ENCODE peak calls at places on chromosomes 11 and 22, in ten cellular contexts. One of them, this sample, is unnamed. For H3K9me3, the result is how much of the 10 kb centered on the place peaks cover.

GRCh38 chr11:98090861-98091575 is 929.7 kb upstream of the CNTN5 start:
- DNase-seq in endothelial cell of umbilical vein: no peak
- DNase-seq in transverse colon: no peak
- DNase-seq in sigmoid colon: no peak
- DNase-seq in upper lobe of left lung: no peak
- DNase-seq in stomach: no peak
- DNase-seq in vagina: no peak
- DNase-seq in spleen: no peak
- DNase-seq in SK-N-SH: no peak
- DNase-seq in H1: no peak
- DNase-seq in this sample: no peak

GRCh38 chr11:123407124-123407995 is 22.7 kb upstream of the GRAMD1B start:
- DNase-seq in transverse colon: peak
- DNase-seq in sigmoid colon: no peak
- DNase-seq in endothelial cell of umbilical vein: peak
- DNase-seq in H1: peak
- DNase-seq in SK-N-SH: peak
- DNase-seq in spleen: no peak
- DNase-seq in upper lobe of left lung: peak
- DNase-seq in stomach: peak
- DNase-seq in vagina: no peak
- DNase-seq in this sample: no peak

GRCh38 chr11:25981998-25982397 is 349.9 kb upstream of the ANO3 start:
- DNase-seq in SK-N-SH: peak
- DNase-seq in H1: no peak
- DNase-seq in sigmoid colon: no peak
- DNase-seq in endothelial cell of umbilical vein: peak
- DNase-seq in spleen: no peak
- DNase-seq in transverse colon: no peak
- DNase-seq in stomach: no peak
- DNase-seq in upper lobe of left lung: no peak
- DNase-seq in vagina: no peak
- DNase-seq in this sample: no peak

GRCh38 chr11:22449441-22449840 is 111.3 kb downstream of the SLC17A6 start:
- DNase-seq in upper lobe of left lung: no peak
- DNase-seq in vagina: no peak
- DNase-seq in H1: no peak
- DNase-seq in sigmoid colon: no peak
- DNase-seq in SK-N-SH: no peak
- DNase-seq in stomach: no peak
- DNase-seq in endothelial cell of umbilical vein: no peak
- DNase-seq in transverse colon: no peak
- DNase-seq in spleen: no peak
- DNase-seq in this sample: no peak

GRCh38 chr11:6443269-6444003 is 2.6 kb upstream of the HPX start:
- DNase-seq in stomach: peak
- DNase-seq in transverse colon: peak
- DNase-seq in upper lobe of left lung: peak
- DNase-seq in sigmoid colon: peak
- DNase-seq in spleen: peak
- DNase-seq in endothelial cell of umbilical vein: peak
- DNase-seq in SK-N-SH: peak
- DNase-seq in H1: peak
- DNase-seq in vagina: no peak
- DNase-seq in this sample: no peak

GRCh38 chr11:88398372-88399140 is 61.0 kb upstream of the CTSC start:
- DNase-seq in H1: no peak
- DNase-seq in spleen: no peak
- DNase-seq in stomach: no peak
- DNase-seq in SK-N-SH: no peak
- DNase-seq in vagina: no peak
- DNase-seq in transverse colon: no peak
- DNase-seq in upper lobe of left lung: no peak
- DNase-seq in sigmoid colon: no peak
- DNase-seq in endothelial cell of umbilical vein: peak
- DNase-seq in this sample: no peak

GRCh38 chr11:117816846-117817212 is 7.7 kb downstream of the FXYD2 start:
- DNase-seq in vagina: no peak
- DNase-seq in endothelial cell of umbilical vein: no peak
- DNase-seq in transverse colon: no peak
- DNase-seq in upper lobe of left lung: no peak
- DNase-seq in sigmoid colon: no peak
- DNase-seq in SK-N-SH: no peak
- DNase-seq in H1: no peak
- DNase-seq in spleen: no peak
- DNase-seq in stomach: no peak
- DNase-seq in this sample: no peak

GRCh38 chr11:116716617-116717016 is 56.2 kb downstream of the BUD13 start:
- DNase-seq in H1: no peak
- DNase-seq in sigmoid colon: no peak
- DNase-seq in SK-N-SH: no peak
- DNase-seq in spleen: no peak
- DNase-seq in vagina: no peak
- DNase-seq in stomach: no peak
- DNase-seq in upper lobe of left lung: no peak
- DNase-seq in transverse colon: peak
- DNase-seq in endothelial cell of umbilical vein: no peak
- DNase-seq in this sample: no peak

GRCh38 chr11:19216709-19217374 is 15.1 kb upstream of the CSRP3 start:
- DNase-seq in upper lobe of left lung: no peak
- DNase-seq in H1: no peak
- DNase-seq in sigmoid colon: no peak
- DNase-seq in transverse colon: no peak
- DNase-seq in SK-N-SH: no peak
- DNase-seq in spleen: no peak
- DNase-seq in endothelial cell of umbilical vein: peak
- DNase-seq in vagina: no peak
- DNase-seq in stomach: no peak
- DNase-seq in this sample: no peak

GRCh38 chr11:69209936-69210659 is 54.4 kb downstream of the SMIM38 start:
- DNase-seq in SK-N-SH: no peak
- DNase-seq in sigmoid colon: no peak
- DNase-seq in vagina: no peak
- DNase-seq in endothelial cell of umbilical vein: no peak
- DNase-seq in transverse colon: no peak
- DNase-seq in stomach: no peak
- DNase-seq in upper lobe of left lung: no peak
- DNase-seq in H1: no peak
- DNase-seq in spleen: peak
- DNase-seq in this sample: peak

GRCh38 chr11:2660357-2660939 is 39.3 kb downstream of the KCNQ1OT1 start:
- DNase-seq in H1: no peak
- DNase-seq in sigmoid colon: no peak
- DNase-seq in stomach: no peak
- DNase-seq in spleen: no peak
- DNase-seq in endothelial cell of umbilical vein: no peak
- DNase-seq in vagina: no peak
- DNase-seq in transverse colon: no peak
- DNase-seq in SK-N-SH: no peak
- DNase-seq in upper lobe of left lung: no peak
- DNase-seq in this sample: no peak

GRCh38 chr11:8247312-8247711 is 16.4 kb downstream of the LMO1 start:
- DNase-seq in H1: peak
- DNase-seq in transverse colon: peak
- DNase-seq in upper lobe of left lung: no peak
- DNase-seq in stomach: peak
- DNase-seq in spleen: peak
- DNase-seq in vagina: no peak
- DNase-seq in endothelial cell of umbilical vein: no peak
- DNase-seq in sigmoid colon: no peak
- DNase-seq in SK-N-SH: no peak
- DNase-seq in this sample: no peak

GRCh38 chr11:5521540-5521939 is 5.0 kb upstream of the UBQLNL start:
- DNase-seq in stomach: no peak
- DNase-seq in spleen: no peak
- DNase-seq in SK-N-SH: no peak
- DNase-seq in H1: no peak
- DNase-seq in vagina: no peak
- DNase-seq in endothelial cell of umbilical vein: no peak
- DNase-seq in transverse colon: no peak
- DNase-seq in sigmoid colon: no peak
- DNase-seq in upper lobe of left lung: no peak
- DNase-seq in this sample: no peak

GRCh38 chr11:34812905-34813576 is 103.1 kb downstream of the APIP start:
- DNase-seq in vagina: no peak
- DNase-seq in SK-N-SH: no peak
- DNase-seq in stomach: no peak
- DNase-seq in H1: no peak
- DNase-seq in spleen: no peak
- DNase-seq in endothelial cell of umbilical vein: no peak
- DNase-seq in sigmoid colon: no peak
- DNase-seq in upper lobe of left lung: no peak
- DNase-seq in transverse colon: no peak
- DNase-seq in this sample: no peak

GRCh38 chr11:34811858-34812257 is 104.3 kb downstream of the APIP start:
- DNase-seq in upper lobe of left lung: no peak
- DNase-seq in endothelial cell of umbilical vein: no peak
- DNase-seq in spleen: no peak
- DNase-seq in SK-N-SH: no peak
- DNase-seq in vagina: no peak
- DNase-seq in sigmoid colon: no peak
- DNase-seq in transverse colon: no peak
- DNase-seq in stomach: no peak
- DNase-seq in H1: no peak
- DNase-seq in this sample: no peak

GRCh38 chr11:34819740-34820482 is 96.3 kb downstream of the APIP start:
- DNase-seq in endothelial cell of umbilical vein: no peak
- DNase-seq in vagina: no peak
- DNase-seq in SK-N-SH: no peak
- DNase-seq in sigmoid colon: no peak
- DNase-seq in transverse colon: no peak
- DNase-seq in spleen: no peak
- DNase-seq in stomach: no peak
- DNase-seq in upper lobe of left lung: no peak
- DNase-seq in H1: no peak
- DNase-seq in this sample: no peak

GRCh38 chr11:34816698-34817213 is 99.4 kb downstream of the APIP start:
- DNase-seq in endothelial cell of umbilical vein: no peak
- DNase-seq in H1: no peak
- DNase-seq in spleen: no peak
- DNase-seq in SK-N-SH: no peak
- DNase-seq in vagina: no peak
- DNase-seq in upper lobe of left lung: no peak
- DNase-seq in transverse colon: no peak
- DNase-seq in stomach: no peak
- DNase-seq in sigmoid colon: no peak
- DNase-seq in this sample: no peak
- H3K9me3 ChIP-seq in endothelial cell of umbilical vein: under half
- H3K9me3 ChIP-seq in H1: under half
- H3K9me3 ChIP-seq in spleen: under half
- H3K9me3 ChIP-seq in SK-N-SH: under half
- H3K9me3 ChIP-seq in vagina: under half
- H3K9me3 ChIP-seq in upper lobe of left lung: under half
- H3K9me3 ChIP-seq in transverse colon: under half
- H3K9me3 ChIP-seq in stomach: under half
- H3K9me3 ChIP-seq in sigmoid colon: under half
- H3K9me3 ChIP-seq in this sample: under half

GRCh38 chr22:19090586-19091127 is 31.6 kb downstream of the DGCR2 start:
- DNase-seq in sigmoid colon: no peak
- DNase-seq in vagina: no peak
- DNase-seq in H1: no peak
- DNase-seq in stomach: no peak
- DNase-seq in spleen: no peak
- DNase-seq in endothelial cell of umbilical vein: no peak
- DNase-seq in SK-N-SH: no peak
- DNase-seq in transverse colon: no peak
- DNase-seq in upper lobe of left lung: no peak
- DNase-seq in this sample: no peak
- TF ChIP-seq CTCF in sigmoid colon: no peak
- TF ChIP-seq CTCF in vagina: no peak
- TF ChIP-seq CTCF in H1: no peak
- TF ChIP-seq CTCF in stomach: no peak
- TF ChIP-seq CTCF in spleen: no peak
- TF ChIP-seq CTCF in endothelial cell of umbilical vein: no peak
- TF ChIP-seq CTCF in SK-N-SH: no peak
- TF ChIP-seq CTCF in transverse colon: no peak
- TF ChIP-seq CTCF in upper lobe of left lung: no peak
- TF ChIP-seq CTCF in this sample: no peak

DNA sequence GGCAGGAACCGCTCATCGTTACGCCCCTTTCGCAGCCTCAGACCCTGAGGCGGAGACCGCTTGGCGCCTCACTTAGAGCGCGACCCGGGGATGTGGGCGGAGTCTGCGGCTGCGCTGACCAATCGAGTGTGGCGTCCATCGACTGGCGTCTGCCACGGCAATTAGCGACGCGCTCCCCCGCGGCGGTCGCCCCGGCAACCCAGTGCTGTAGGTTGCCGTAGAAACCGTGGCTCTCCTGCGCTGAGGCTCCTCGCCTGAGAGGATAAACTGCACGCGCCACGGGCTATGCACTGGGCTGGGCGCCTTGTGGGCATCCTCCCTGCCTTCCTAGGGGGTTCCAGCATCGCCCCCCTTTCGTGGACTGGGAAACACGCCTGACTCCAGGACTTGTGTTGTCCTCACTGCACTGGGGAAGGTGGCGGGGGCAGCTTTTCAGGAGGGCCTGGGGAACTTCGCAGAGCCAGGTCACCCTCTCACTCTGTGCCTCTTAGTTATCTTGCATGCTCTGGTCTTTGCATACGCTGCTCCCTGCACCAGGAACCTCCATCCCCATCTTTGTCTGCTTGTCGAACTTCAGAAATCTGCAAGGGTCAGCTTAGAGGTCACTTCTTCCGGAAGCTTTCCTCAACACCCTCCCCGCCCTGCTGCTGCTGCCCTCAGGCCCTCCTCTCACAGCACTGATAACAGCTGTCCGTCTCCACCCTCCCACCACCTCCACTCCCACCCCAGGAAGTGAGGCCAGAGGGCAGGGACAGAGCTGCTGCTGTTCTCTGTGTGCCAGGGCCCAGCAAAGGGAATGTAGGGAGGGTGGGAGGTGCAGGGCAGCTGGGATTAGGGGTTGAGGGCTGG is 539 bp upstream of the P2RX6 start:
- DNase-seq in spleen: peak
- DNase-seq in transverse colon: peak
- DNase-seq in endothelial cell of umbilical vein: peak
- DNase-seq in stomach: peak
- DNase-seq in upper lobe of left lung: peak
- DNase-seq in sigmoid colon: peak
- DNase-seq in H1: peak
- DNase-seq in vagina: no peak
- DNase-seq in SK-N-SH: peak
- DNase-seq in this sample: peak
- TF ChIP-seq POLR2AphosphoS5 in spleen: peak
- TF ChIP-seq POLR2AphosphoS5 in transverse colon: peak
- TF ChIP-seq POLR2AphosphoS5 in endothelial cell of umbilical vein: no peak
- TF ChIP-seq POLR2AphosphoS5 in stomach: no peak
- TF ChIP-seq POLR2AphosphoS5 in upper lobe of left lung: no peak
- TF ChIP-seq POLR2AphosphoS5 in sigmoid colon: peak
- TF ChIP-seq POLR2AphosphoS5 in H1: no peak
- TF ChIP-seq POLR2AphosphoS5 in vagina: no peak
- TF ChIP-seq POLR2AphosphoS5 in SK-N-SH: no peak
- TF ChIP-seq POLR2AphosphoS5 in this sample: no peak

DNA sequence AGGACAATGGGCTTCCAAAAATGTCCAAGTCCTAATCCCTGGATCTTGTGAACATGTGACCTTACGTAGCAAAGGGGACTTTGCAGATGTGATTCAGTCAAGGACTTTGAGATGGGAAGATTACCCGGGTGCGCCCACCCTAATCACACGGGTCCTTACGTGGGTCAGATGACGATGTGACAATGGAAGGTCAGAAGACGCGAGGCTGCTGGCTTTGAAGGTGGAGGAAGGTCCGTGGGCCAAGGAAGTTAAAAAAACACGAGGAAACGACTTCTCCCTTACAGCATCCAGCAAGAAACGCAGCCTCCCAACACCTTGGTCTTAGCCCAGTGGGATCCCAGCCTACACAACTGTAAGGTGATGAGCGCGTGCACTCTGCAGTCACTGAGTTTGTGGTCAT is 860.1 kb downstream of the TBC1D22A start:
- DNase-seq in SK-N-SH: no peak
- DNase-seq in H1: no peak
- DNase-seq in vagina: peak
- DNase-seq in upper lobe of left lung: peak
- DNase-seq in sigmoid colon: peak
- DNase-seq in stomach: peak
- DNase-seq in transverse colon: no peak
- DNase-seq in spleen: peak
- DNase-seq in endothelial cell of umbilical vein: no peak
- DNase-seq in this sample: no peak
- H3K9me3 ChIP-seq in SK-N-SH: under half
- H3K9me3 ChIP-seq in H1: under half
- H3K9me3 ChIP-seq in vagina: under half
- H3K9me3 ChIP-seq in upper lobe of left lung: under half
- H3K9me3 ChIP-seq in sigmoid colon: under half
- H3K9me3 ChIP-seq in stomach: under half
- H3K9me3 ChIP-seq in transverse colon: under half
- H3K9me3 ChIP-seq in spleen: under half
- H3K9me3 ChIP-seq in endothelial cell of umbilical vein: under half
- H3K9me3 ChIP-seq in this sample: under half

This sample was measured in suprapubic skin.